ENCODE peak calls at places on chromosome 15, in eight cellular contexts. O is HepG2, D is HCT116, Z is endothelial cell of umbilical vein, N is SK-N-SH, R is K562, Q is H1, C is GM12878. F is an unnamed sample.
A peak's percentile ranks its signal among the peaks of the same experiment; 100 is the strongest.

GRCh38 chr15:64877435-64877834 is 34.3 kb upstream of the ANKDD1A start:
- DNase-seq in O (no peak), D (no peak), Z (peak; percentile 53), N (no peak), R (no peak), Q (no peak), C (no peak), F (no peak)

GRCh38 chr15:32982001-32982400 is 212.5 kb downstream of the FMN1 start:
- DNase-seq in O (no peak), D (no peak), Z (no peak), N (no peak), R (no peak), Q (no peak), C (no peak), F (no peak)

GRCh38 chr15:42273900-42274692 is 863 bp upstream of the TMEM87A start:
- DNase-seq in O (peak; percentile 31), D (no peak), Z (peak; percentile 75), N (peak; percentile 34), R (peak; percentile 50), Q (peak; percentile 51), C (peak; percentile 30), F (no peak)

GRCh38 chr15:49315543-49315942 is 107.5 kb upstream of the FGF7 start:
- DNase-seq in O (no peak), D (no peak), Z (no peak), N (peak; percentile 9), R (no peak), Q (no peak), C (no peak), F (peak; percentile 24)

GRCh38 chr15:90988249-90988648 is 6.1 kb downstream of the PRC1 start:
- DNase-seq in O (no peak), D (no peak), Z (peak; percentile 56), N (peak; percentile 61), R (peak; percentile 30), Q (no peak), C (no peak), F (no peak)

GRCh38 chr15:80861776-80862175 is 82.6 kb downstream of the CEMIP start:
- DNase-seq in O (no peak), D (no peak), Z (no peak), N (no peak), R (no peak), Q (no peak), C (no peak), F (no peak)

GRCh38 chr15:72195101-72195511 is 2.5 kb downstream of the GRAMD2A start:
- DNase-seq in O (no peak), D (no peak), Z (no peak), N (no peak), R (peak; percentile 36), Q (no peak), C (no peak), F (no peak)

GRCh38 chr15:89494941-89495637 is 1.3 kb downstream of the RHCG start:
- DNase-seq in O (no peak), D (no peak), Z (no peak), N (no peak), R (peak; percentile 51), Q (peak; percentile 78), C (no peak), F (no peak)

GRCh38 chr15:55357774-55358173 is 38.8 kb downstream of the PIGB start:
- DNase-seq in O (no peak), D (no peak), Z (peak; percentile 64), N (peak; percentile 22), R (no peak), Q (no peak), C (no peak), F (no peak)

GRCh38 chr15:52013151-52013791 is 5.7 kb upstream of the MAPK6 start:
- DNase-seq in O (no peak), D (no peak), Z (peak; percentile 37), N (no peak), R (no peak), Q (no peak), C (no peak), F (no peak)

GRCh38 chr15:63888146-63888545 is 54.4 kb upstream of the HERC1 start:
- DNase-seq in O (no peak), D (no peak), Z (no peak), N (no peak), R (no peak), Q (no peak), C (no peak), F (no peak)

GRCh38 chr15:91872356-91873132 is 19.0 kb downstream of the SLCO3A1 start:
- DNase-seq in O (no peak), D (no peak), Z (no peak), N (no peak), R (no peak), Q (no peak), C (no peak), F (no peak)

GRCh38 chr15:42344763-42345162 is 14.5 kb upstream of the CAPN3 start:
- DNase-seq in O (no peak), D (no peak), Z (peak; percentile 49), N (no peak), R (no peak), Q (no peak), C (no peak), F (no peak)

GRCh38 chr15:36080759-36081158 is 498.7 kb upstream of the CDIN1 start:
- DNase-seq in O (no peak), D (no peak), Z (no peak), N (no peak), R (no peak), Q (no peak), C (no peak), F (no peak)

GRCh38 chr15:33592864-33593263 is 282.1 kb downstream of the RYR3 start:
- DNase-seq in O (no peak), D (no peak), Z (no peak), N (no peak), R (no peak), Q (no peak), C (no peak), F (no peak)

GRCh38 chr15:41411441-41411840 is 5.5 kb upstream of the RTF1 start:
- DNase-seq in O (no peak), D (no peak), Z (no peak), N (no peak), R (no peak), Q (no peak), C (no peak), F (no peak)

GRCh38 chr15:63463030-63463429 is 41.4 kb upstream of the USP3 start:
- DNase-seq in O (no peak), D (no peak), Z (no peak), N (no peak), R (no peak), Q (no peak), C (no peak), F (no peak)

GRCh38 chr15:96561593-96561992 is 231.1 kb downstream of the NR2F2 start:
- DNase-seq in O (no peak), D (no peak), Z (no peak), N (no peak), R (no peak), Q (no peak), C (peak; percentile 27), F (no peak)

GRCh38 chr15:83444936-83445335 is 2.2 kb upstream of the SH3GL3 start:
- DNase-seq in O (no peak), D (no peak), Z (no peak), N (no peak), R (no peak), Q (no peak), C (no peak), F (no peak)

GRCh38 chr15:75358771-75359536 is 9.5 kb downstream of the MAN2C1 start:
- DNase-seq in O (no peak), D (no peak), Z (no peak), N (no peak), R (no peak), Q (no peak), C (no peak), F (no peak)

GRCh38 chr15:39948817-39949216 is 14.9 kb downstream of the EIF2AK4 start:
- DNase-seq in O (peak; percentile 33), D (no peak), Z (no peak), N (no peak), R (no peak), Q (no peak), C (no peak), F (no peak)

GRCh38 chr15:99279783-99280307 is 28.6 kb downstream of the LRRC28 start:
- DNase-seq in O (no peak), D (no peak), Z (no peak), N (no peak), R (no peak), Q (no peak), C (no peak), F (no peak)
- H3K9ac ChIP-seq in O (no peak overlapping the region), D (no peak overlapping the region), Z (no peak overlapping the region), N (no peak overlapping the region), R (no peak overlapping the region), Q (no peak overlapping the region), C (no peak overlapping the region), F (no peak overlapping the region)

GRCh38 chr15:45376967-45377629 is 1.2 kb downstream of the GATM start:
- DNase-seq in O (no peak), D (no peak), Z (no peak), N (no peak), R (no peak), Q (no peak), C (no peak), F (no peak)
- H3K4me3 ChIP-seq in O (no peak overlapping the region), D (no peak overlapping the region), Z (no peak overlapping the region), N (peak overlapping the region; percentile 54), R (no peak overlapping the region), Q (peak overlapping the region; percentile 55), C (peak overlapping the region; percentile 78), F (peak overlapping the region; percentile 83)

DNA sequence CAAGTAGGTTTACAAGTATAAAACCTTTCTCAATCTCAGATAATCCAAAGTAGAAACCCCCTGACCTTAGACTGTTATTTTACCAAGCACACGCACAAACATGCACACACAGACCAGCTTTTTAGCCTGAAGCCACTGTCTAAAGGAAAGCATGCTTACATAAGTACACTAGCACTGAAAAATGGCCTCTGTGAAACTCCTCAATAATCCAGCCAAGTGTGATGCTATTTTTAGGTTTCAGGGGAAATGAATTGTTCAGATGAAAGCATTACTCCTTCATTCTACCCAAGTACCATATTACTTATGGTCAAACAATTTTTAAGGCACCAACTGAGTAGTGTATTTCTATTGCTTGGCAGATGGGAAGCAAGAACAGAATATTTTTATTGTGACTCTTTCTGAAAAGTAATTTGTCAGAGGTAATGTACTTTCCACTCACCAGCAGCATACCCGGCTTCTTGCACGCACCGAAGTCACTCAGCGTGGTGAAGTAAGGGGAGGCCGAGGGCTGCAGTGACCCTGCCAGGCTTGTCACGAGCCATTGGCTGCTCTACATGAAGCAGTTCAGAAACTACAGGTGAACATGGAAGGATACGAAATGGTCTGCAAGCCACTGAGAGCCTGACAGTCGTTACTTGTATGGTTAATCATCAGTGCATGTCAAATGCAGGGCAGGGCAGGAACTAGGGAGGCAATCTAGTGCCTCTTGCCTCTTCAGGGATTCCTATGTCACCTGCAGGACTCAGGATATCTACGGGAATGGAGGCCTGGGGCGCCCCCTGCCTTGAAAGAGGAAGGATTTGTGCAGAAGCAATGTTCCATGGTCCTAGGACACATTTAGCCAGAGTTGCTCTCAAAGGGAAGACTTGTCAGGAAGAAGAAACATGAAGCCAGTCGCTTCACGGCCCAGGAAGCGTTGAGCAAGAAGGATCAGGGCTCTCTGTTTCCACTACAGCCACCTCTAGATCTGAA is 106.6 kb downstream of the GABRB3 start:
- DNase-seq in O (no peak), D (no peak), Z (no peak), N (no peak), R (no peak), Q (peak; percentile 68), C (no peak), F (no peak)
- TF ChIP-seq POLR2AphosphoS5 in O (no peak), D (no peak), Z (no peak), N (no peak), R (no peak), Q (no peak), C (no peak), F (no peak)

DNA sequence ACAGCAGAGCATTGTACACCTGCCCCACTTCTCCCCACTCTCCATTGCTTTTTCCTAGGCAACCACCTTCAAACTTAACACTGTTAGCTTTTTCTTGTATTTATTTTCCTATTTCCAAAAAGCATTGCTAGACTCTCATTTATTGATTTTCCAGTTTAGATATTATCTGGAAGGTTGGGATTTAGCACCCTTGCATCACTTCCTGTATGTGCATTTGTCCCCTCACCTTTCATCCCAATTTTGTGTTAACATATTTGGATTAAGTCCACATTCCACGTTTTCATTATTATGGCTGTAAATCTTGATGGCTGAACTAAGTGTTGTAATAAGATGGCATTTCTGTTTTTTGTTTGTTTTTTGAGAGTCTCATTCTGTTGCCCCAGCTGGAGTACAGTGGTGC is 109.7 kb downstream of the TBC1D2B start:
- DNase-seq in O (no peak), D (no peak), Z (no peak), N (no peak), R (no peak), Q (no peak), C (no peak), F (no peak)
- H3K9ac ChIP-seq in O (no peak overlapping the region), D (no peak overlapping the region), Z (no peak overlapping the region), N (no peak overlapping the region), R (no peak overlapping the region), Q (no peak overlapping the region), C (no peak overlapping the region), F (no peak overlapping the region)

F was measured in SK-N-MC.